ENCODE peak calls at places on chromosomes 11 and 22, in ten cellular contexts. F, X, A, T, O, K, H, W, R and P are unnamed samples.

GRCh38 chr22:29049655-29050263 is 11.9 kb downstream of the C22orf31 start:
- DNase-seq in F (no peak), X (no peak), A (no peak), T (no peak), O (no peak), K (no peak), H (no peak), W (no peak), R (peak; percentile 47), P (no peak)

GRCh38 chr11:62505112-62505783 is 41.4 kb downstream of the AHNAK start:
- DNase-seq in F (no peak), X (no peak), A (no peak), T (no peak), O (no peak), K (peak; percentile 36), H (peak; percentile 31), W (peak; percentile 82), R (no peak), P (no peak)

GRCh38 chr11:35593143-35593542 is 25.1 kb upstream of the FJX1 start:
- DNase-seq in F (peak; percentile 93), X (peak; percentile 94), A (no peak), T (peak; percentile 55), O (no peak), K (no peak), H (peak; percentile 89), W (no peak), R (no peak), P (no peak)

GRCh38 chr11:122706689-122707088 is 51.2 kb downstream of the UBASH3B start:
- DNase-seq in F (peak; percentile 57), X (peak; percentile 85), A (no peak), T (no peak), O (no peak), K (no peak), H (peak; percentile 90), W (no peak), R (no peak), P (no peak)

GRCh38 chr11:120710354-120711187 is 199.0 kb downstream of the GRIK4 start:
- DNase-seq in F (peak; percentile 72), X (peak; percentile 69), A (peak; percentile 17), T (peak; percentile 77), O (no peak), K (no peak), H (peak; percentile 95), W (peak; percentile 36), R (no peak), P (no peak)

GRCh38 chr11:35214792-35215193 is 75.8 kb downstream of the CD44 start:
- DNase-seq in F (peak; percentile 88), X (peak; percentile 100), A (peak; percentile 72), T (peak; percentile 82), O (no peak), K (no peak), H (peak; percentile 98), W (no peak), R (no peak), P (no peak)

GRCh38 chr22:40401532-40401931 is 31.1 kb downstream of the SGSM3 start:
- DNase-seq in F (no peak), X (no peak), A (no peak), T (no peak), O (peak; percentile 26), K (no peak), H (no peak), W (peak; percentile 32), R (no peak), P (no peak)

GRCh38 chr11:14672635-14673034 is 29.0 kb downstream of the PDE3B start:
- DNase-seq in F (peak; percentile 49), X (peak; percentile 20), A (no peak), T (peak; percentile 4), O (no peak), K (no peak), H (peak; percentile 75), W (no peak), R (no peak), P (no peak)

GRCh38 chr22:48052621-48052890 is 1290.1 kb downstream of the TBC1D22A start:
- DNase-seq in F (no peak), X (no peak), A (no peak), T (no peak), O (no peak), K (no peak), H (no peak), W (no peak), R (no peak), P (peak; percentile 42)

GRCh38 chr11:74269161-74269809 is 42.2 kb downstream of the P4HA3 start:
- DNase-seq in F (no peak), X (peak; percentile 46), A (no peak), T (peak; percentile 62), O (peak; percentile 29), K (no peak), H (peak; percentile 21), W (no peak), R (no peak), P (no peak)

GRCh38 chr11:7056828-7057513 is 31.8 kb upstream of the RBMXL2 start:
- DNase-seq in F (no peak), X (no peak), A (no peak), T (no peak), O (no peak), K (no peak), H (peak; percentile 27), W (no peak), R (no peak), P (no peak)

GRCh38 chr11:102497061-102497460 is 33.5 kb downstream of the MMP7 start:
- DNase-seq in F (no peak), X (peak; percentile 64), A (no peak), T (no peak), O (no peak), K (no peak), H (peak; percentile 55), W (no peak), R (no peak), P (no peak)

GRCh38 chr11:1742371-1742770 is 8.0 kb downstream of the IFITM10 start:
- DNase-seq in F (peak; percentile 52), X (no peak), A (no peak), T (no peak), O (no peak), K (no peak), H (no peak), W (peak; percentile 8), R (peak; percentile 48), P (no peak)
- H3K27me3 ChIP-seq in F (no peaks in the 10 kb centered on the region), X (no peaks in the 10 kb centered on the region), A (peaks cover 15% of the 10 kb centered on the region), T (peaks cover 8% of the 10 kb centered on the region), O (no peaks in the 10 kb centered on the region), K (peaks cover 24% of the 10 kb centered on the region), H (no peaks in the 10 kb centered on the region), W (no peaks in the 10 kb centered on the region), R (no peaks in the 10 kb centered on the region), P (no peaks in the 10 kb centered on the region)

GRCh38 chr11:43953521-43953920 is 11.1 kb downstream of the C11orf96 start:
- DNase-seq in F (no peak), X (no peak), A (no peak), T (no peak), O (no peak), K (no peak), H (no peak), W (no peak), R (no peak), P (peak; percentile 11)

GRCh38 chr11:43952401-43953342 is 10.2 kb downstream of the C11orf96 start:
- DNase-seq in F (no peak), X (no peak), A (no peak), T (no peak), O (no peak), K (no peak), H (peak; percentile 17), W (peak; percentile 7), R (no peak), P (peak; percentile 64)

GRCh38 chr11:43955381-43956118 is 13.1 kb downstream of the C11orf96 start:
- DNase-seq in F (peak; percentile 34), X (peak; percentile 57), A (no peak), T (no peak), O (no peak), K (no peak), H (peak; percentile 79), W (no peak), R (no peak), P (peak; percentile 52)

GRCh38 chr11:43952020-43952400 is 9.6 kb downstream of the C11orf96 start:
- DNase-seq in F (no peak), X (no peak), A (no peak), T (no peak), O (no peak), K (no peak), H (no peak), W (no peak), R (no peak), P (no peak)

GRCh38 chr11:43954241-43954640 is 11.8 kb downstream of the C11orf96 start:
- DNase-seq in F (no peak), X (no peak), A (no peak), T (no peak), O (no peak), K (no peak), H (no peak), W (no peak), R (no peak), P (no peak)
- H3K27me3 ChIP-seq in F (peaks cover 6% of the 10 kb centered on the region), X (peaks cover 2% of the 10 kb centered on the region), A (peaks cover 28% of the 10 kb centered on the region), T (peaks cover 23% of the 10 kb centered on the region), O (peaks cover 3% of the 10 kb centered on the region), K (no peaks in the 10 kb centered on the region), H (no peaks in the 10 kb centered on the region), W (no peaks in the 10 kb centered on the region), R (no peaks in the 10 kb centered on the region), P (no peaks in the 10 kb centered on the region)

GRCh38 chr11:111461460-111462240 is 50.5 kb downstream of the BTG4 start:
- DNase-seq in F (no peak), X (no peak), A (no peak), T (no peak), O (no peak), K (no peak), H (no peak), W (no peak), R (no peak), P (peak; percentile 42)
- H3K27me3 ChIP-seq in F (no peaks in the 10 kb centered on the region), X (no peaks in the 10 kb centered on the region), A (no peaks in the 10 kb centered on the region), T (peaks cover 3% of the 10 kb centered on the region), O (peaks cover 1% of the 10 kb centered on the region), K (peaks cover 60% of the 10 kb centered on the region), H (no peaks in the 10 kb centered on the region), W (no peaks in the 10 kb centered on the region), R (no peaks in the 10 kb centered on the region), P (no peaks in the 10 kb centered on the region)

DNA sequence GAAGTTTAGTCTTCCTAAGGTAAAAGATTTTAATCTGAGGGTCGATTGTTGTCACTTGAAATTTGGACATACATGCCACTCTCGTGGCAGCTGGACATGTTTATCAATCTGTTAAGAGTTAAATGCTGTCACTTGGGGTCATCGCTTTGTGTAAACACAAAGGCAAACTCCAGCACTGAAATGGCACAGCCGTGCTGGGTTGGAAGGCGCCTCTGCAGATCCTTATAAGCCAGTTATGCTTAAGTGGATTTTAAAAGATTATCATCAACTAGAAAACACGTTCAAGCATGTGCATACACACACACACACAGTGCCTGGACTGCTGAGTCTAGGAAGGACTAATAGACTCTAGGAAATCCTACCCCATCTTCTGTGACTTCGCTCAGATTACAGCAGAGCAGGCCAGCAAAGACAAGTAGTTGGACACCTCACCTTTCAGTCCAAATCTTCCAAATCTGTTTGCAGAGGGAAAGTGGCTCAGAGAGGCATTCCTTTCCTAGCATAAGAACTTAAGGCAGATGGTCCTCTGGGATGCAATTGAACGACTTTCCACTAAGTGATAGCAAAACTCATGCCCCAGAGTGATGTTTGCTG is 83.7 kb downstream of the CACNG2 start:
- DNase-seq in F (peak; percentile 6), X (no peak), A (peak; percentile 12), T (no peak), O (no peak), K (no peak), H (no peak), W (no peak), R (no peak), P (no peak)
- H3K27me3 ChIP-seq in F (peaks cover 2% of the 10 kb centered on the region), X (peaks cover 32% of the 10 kb centered on the region), A (peaks cover 26% of the 10 kb centered on the region), T (peaks cover 25% of the 10 kb centered on the region), O (no peaks in the 10 kb centered on the region), K (peaks cover 79% of the 10 kb centered on the region), H (peaks cover 76% of the 10 kb centered on the region), W (no peaks in the 10 kb centered on the region), R (no peaks in the 10 kb centered on the region), P (no peaks in the 10 kb centered on the region)